ENCODE peak calls at places on chromosome 20, in four cellular contexts. One of them, this sample, is unnamed.

GRCh38 chr20:29740601-29740950 is 1516.9 kb upstream of the DEFB115 start:
- DNase-seq in cardiac muscle cell: no peak
- DNase-seq in testis: no peak
- DNase-seq in brain microvascular endothelial cell: no peak
- DNase-seq in this sample: no peak

GRCh38 chr20:53865905-53866786 is 204.2 kb downstream of the BCAS1 start:
- DNase-seq in cardiac muscle cell: peak; percentile 61
- DNase-seq in testis: no peak
- DNase-seq in brain microvascular endothelial cell: peak; percentile 46
- DNase-seq in this sample: no peak

GRCh38 chr20:57897156-57897874 is 187.5 kb upstream of the PMEPA1 start:
- DNase-seq in cardiac muscle cell: no peak
- DNase-seq in testis: no peak
- DNase-seq in brain microvascular endothelial cell: no peak
- DNase-seq in this sample: no peak

GRCh38 chr20:17747431-17747846 is 47.7 kb downstream of the BANF2 start:
- DNase-seq in cardiac muscle cell: peak; percentile 76
- DNase-seq in testis: no peak
- DNase-seq in brain microvascular endothelial cell: peak; percentile 92
- DNase-seq in this sample: peak; percentile 67

GRCh38 chr20:1296922-1297321 is 30.8 kb downstream of the SNPH start:
- DNase-seq in cardiac muscle cell: no peak
- DNase-seq in testis: no peak
- DNase-seq in brain microvascular endothelial cell: no peak
- DNase-seq in this sample: no peak

GRCh38 chr20:25017257-25017803 is 24.8 kb upstream of the APMAP start:
- DNase-seq in cardiac muscle cell: no peak
- DNase-seq in testis: no peak
- DNase-seq in brain microvascular endothelial cell: no peak
- DNase-seq in this sample: no peak

GRCh38 chr20:14055127-14055742 is 59.9 kb downstream of the MACROD2 start:
- DNase-seq in cardiac muscle cell: peak; percentile 78
- DNase-seq in testis: peak; percentile 39
- DNase-seq in brain microvascular endothelial cell: peak; percentile 49
- DNase-seq in this sample: peak; percentile 51

GRCh38 chr20:17871861-17872260 is 96.7 kb downstream of the SNX5 start:
- DNase-seq in cardiac muscle cell: no peak
- DNase-seq in testis: no peak
- DNase-seq in brain microvascular endothelial cell: no peak
- DNase-seq in this sample: no peak

GRCh38 chr20:35305682-35306556 is 13.7 kb upstream of the FAM83C start:
- DNase-seq in cardiac muscle cell: peak; percentile 95
- DNase-seq in testis: no peak
- DNase-seq in brain microvascular endothelial cell: peak; percentile 99
- DNase-seq in this sample: peak; percentile 96

GRCh38 chr20:40668449-40669228 is 20.4 kb downstream of the MAFB start:
- DNase-seq in cardiac muscle cell: no peak
- DNase-seq in testis: no peak
- DNase-seq in brain microvascular endothelial cell: peak; percentile 43
- DNase-seq in this sample: no peak

GRCh38 chr20:31680286-31681127 is 42.2 kb downstream of the BCL2L1 start:
- DNase-seq in cardiac muscle cell: no peak
- DNase-seq in testis: no peak
- DNase-seq in brain microvascular endothelial cell: no peak
- DNase-seq in this sample: no peak

DNA sequence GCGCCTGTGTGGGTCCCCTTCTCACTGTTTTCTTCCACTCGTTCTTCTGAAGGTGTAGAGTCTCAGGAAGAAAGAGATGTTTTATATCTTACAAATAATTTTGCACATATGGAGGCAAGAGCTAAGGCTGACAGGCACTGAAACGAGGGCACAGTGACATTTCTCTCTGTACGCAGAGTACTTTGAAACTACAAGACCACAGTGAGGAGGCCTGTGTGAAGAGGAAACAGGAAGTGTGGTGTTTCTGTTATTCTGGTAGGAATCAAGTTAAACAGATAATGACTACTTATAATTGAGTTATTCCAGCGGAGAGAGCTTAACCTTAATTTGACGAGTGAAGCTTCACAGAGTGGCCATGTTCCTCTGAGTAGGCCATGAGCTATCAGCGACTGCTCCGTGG is 4.8 kb downstream of the CDH4 start:
- DNase-seq in cardiac muscle cell: no peak
- DNase-seq in testis: no peak
- DNase-seq in brain microvascular endothelial cell: no peak
- DNase-seq in this sample: no peak
- TF ChIP-seq CTCF in cardiac muscle cell: no peak
- TF ChIP-seq CTCF in testis: no peak
- TF ChIP-seq CTCF in brain microvascular endothelial cell: no peak
- TF ChIP-seq CTCF in this sample: no peak

DNA sequence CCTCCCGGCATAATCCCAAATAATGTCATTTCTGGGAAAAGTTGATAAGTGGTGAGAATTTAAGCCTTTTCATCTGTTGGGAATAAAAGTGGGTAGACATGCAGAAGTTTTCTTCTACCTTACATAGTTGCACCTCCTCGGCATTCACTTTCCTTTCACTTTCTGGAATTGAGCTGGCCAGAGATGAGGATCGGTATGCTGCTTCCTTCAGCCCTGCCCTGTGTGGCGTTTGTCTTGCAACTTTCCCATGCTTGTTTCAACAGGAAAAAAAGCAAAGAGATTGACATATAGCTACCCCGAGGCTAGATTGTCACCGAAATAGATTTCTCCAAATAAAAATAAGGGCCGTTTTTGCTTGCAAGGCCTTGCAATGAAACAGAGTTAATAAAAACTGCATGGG is 65.8 kb upstream of the JAG1 start:
- DNase-seq in cardiac muscle cell: peak; percentile 38
- DNase-seq in testis: no peak
- DNase-seq in brain microvascular endothelial cell: no peak
- DNase-seq in this sample: no peak
- H3K27ac ChIP-seq in cardiac muscle cell: no peak overlapping the region
- H3K27ac ChIP-seq in testis: peak overlapping the region; percentile 31
- H3K27ac ChIP-seq in brain microvascular endothelial cell: no peak overlapping the region
- H3K27ac ChIP-seq in this sample: no peak overlapping the region

GRCh38 chr20:45235995-45236394 is 14.8 kb downstream of the SEMG2 start:
- DNase-seq in cardiac muscle cell: no peak
- DNase-seq in testis: peak; percentile 23
- DNase-seq in brain microvascular endothelial cell: no peak
- DNase-seq in this sample: no peak
- TF ChIP-seq CTCF in cardiac muscle cell: peak; percentile 52
- TF ChIP-seq CTCF in testis: no peak
- TF ChIP-seq CTCF in brain microvascular endothelial cell: peak; percentile 63
- TF ChIP-seq CTCF in this sample: peak; percentile 67

GRCh38 chr20:21303061-21303871 is at the start of gene XRN2:
- DNase-seq in cardiac muscle cell: peak; percentile 97
- DNase-seq in testis: peak; percentile 96
- DNase-seq in brain microvascular endothelial cell: peak; percentile 88
- DNase-seq in this sample: no peak
- H3K27ac ChIP-seq in cardiac muscle cell: peak within 1 kb of the TSS; percentile 97
- H3K27ac ChIP-seq in testis: peak within 1 kb of the TSS; percentile 96
- H3K27ac ChIP-seq in brain microvascular endothelial cell: peak within 1 kb of the TSS; percentile 83
- H3K27ac ChIP-seq in this sample: peak within 1 kb of the TSS; percentile 97

DNA sequence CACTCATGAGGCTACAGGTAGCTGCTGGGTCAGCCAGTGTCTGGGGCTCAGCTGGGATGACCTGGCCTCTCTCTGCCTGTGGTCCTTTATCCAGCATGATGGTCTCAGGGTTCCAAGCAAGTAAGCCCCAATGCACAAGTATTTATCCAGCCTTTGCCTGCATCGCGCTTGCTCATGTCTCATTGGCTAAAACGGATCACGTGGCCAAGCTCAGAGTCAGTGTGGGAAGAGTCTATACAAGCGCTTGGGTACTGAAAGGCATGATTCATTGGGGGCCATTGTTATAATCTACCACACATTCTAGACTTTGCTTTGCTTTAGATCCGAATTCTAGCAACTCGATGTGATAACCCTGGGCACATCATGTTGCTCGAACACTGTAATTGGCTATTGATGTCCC is 48.3 kb downstream of the PPP1R16B start:
- DNase-seq in cardiac muscle cell: no peak
- DNase-seq in testis: peak; percentile 34
- DNase-seq in brain microvascular endothelial cell: no peak
- DNase-seq in this sample: no peak
- TF ChIP-seq CTCF in cardiac muscle cell: no peak
- TF ChIP-seq CTCF in testis: no peak
- TF ChIP-seq CTCF in brain microvascular endothelial cell: no peak
- TF ChIP-seq CTCF in this sample: no peak

GRCh38 chr20:36645998-36646397 is at the start of gene SLA2:
- DNase-seq in cardiac muscle cell: no peak
- DNase-seq in testis: no peak
- DNase-seq in brain microvascular endothelial cell: no peak
- DNase-seq in this sample: no peak

GRCh38 chr20:36642136-36642535 is 3.9 kb downstream of the SLA2 start:
- DNase-seq in cardiac muscle cell: no peak
- DNase-seq in testis: no peak
- DNase-seq in brain microvascular endothelial cell: no peak
- DNase-seq in this sample: no peak

GRCh38 chr20:36645353-36645752 is 643 bp downstream of the SLA2 start:
- DNase-seq in cardiac muscle cell: no peak
- DNase-seq in testis: no peak
- DNase-seq in brain microvascular endothelial cell: no peak
- DNase-seq in this sample: no peak

GRCh38 chr20:36644713-36645109 is 1.3 kb downstream of the SLA2 start:
- DNase-seq in cardiac muscle cell: no peak
- DNase-seq in testis: no peak
- DNase-seq in brain microvascular endothelial cell: no peak
- DNase-seq in this sample: no peak

DNA sequence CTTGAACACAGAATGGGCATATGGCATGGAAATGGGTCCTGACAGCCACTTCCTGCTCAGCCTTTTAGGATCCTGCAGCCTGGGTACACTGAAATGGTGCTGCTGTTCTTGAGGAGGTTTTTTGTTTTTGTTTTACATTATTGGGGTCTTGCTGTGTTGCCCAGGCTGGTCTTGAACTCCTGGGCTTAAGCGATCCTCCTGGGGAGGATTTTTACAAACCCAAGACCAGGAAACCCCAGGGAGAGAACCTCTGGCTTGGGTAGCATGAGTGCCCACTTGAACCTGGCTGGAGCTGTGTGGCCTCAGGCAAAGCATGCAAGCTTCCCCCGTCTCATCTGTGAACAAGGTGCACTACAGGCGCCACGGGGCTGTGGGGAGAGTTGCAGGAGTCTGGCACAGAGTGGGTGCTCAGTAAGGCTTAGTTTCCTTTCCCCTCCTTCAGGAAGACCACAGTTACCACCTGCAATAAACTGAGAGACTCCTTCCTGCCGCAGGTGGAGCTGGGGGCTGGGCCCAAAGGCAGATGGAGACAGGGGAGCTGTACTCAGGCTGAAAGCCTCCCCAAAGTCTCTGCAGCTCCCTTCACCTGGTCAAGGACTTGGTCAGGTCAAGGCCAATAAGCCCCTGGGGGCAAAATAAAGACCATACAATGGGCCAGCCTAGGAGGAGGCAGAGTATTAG is 1.8 kb downstream of the SLA2 start:
- DNase-seq in cardiac muscle cell: no peak
- DNase-seq in testis: no peak
- DNase-seq in brain microvascular endothelial cell: no peak
- DNase-seq in this sample: no peak
- H3K27ac ChIP-seq in cardiac muscle cell: no peak overlapping the region
- H3K27ac ChIP-seq in testis: no peak overlapping the region
- H3K27ac ChIP-seq in brain microvascular endothelial cell: no peak overlapping the region
- H3K27ac ChIP-seq in this sample: no peak overlapping the region

DNA sequence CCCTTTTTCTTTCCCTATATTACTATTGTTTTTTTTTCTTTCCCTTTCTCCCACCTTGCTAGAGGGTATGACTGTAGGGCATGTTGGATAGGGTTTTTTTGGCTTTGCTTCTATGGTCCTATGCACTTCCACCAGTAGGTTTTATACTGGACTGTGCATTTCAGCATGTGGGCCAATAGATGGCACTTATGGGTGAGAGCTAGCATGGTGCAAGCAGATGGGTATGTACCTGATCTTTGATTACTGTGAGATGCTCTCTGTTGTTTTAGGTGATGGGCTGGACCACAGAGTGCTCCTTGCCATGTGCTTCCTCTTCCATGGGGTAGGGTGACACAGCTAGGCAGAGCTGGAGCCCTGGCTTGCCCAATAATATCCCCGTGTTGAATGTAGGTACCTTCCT is 128.5 kb upstream of the CHD6 start:
- DNase-seq in cardiac muscle cell: no peak
- DNase-seq in testis: no peak
- DNase-seq in brain microvascular endothelial cell: no peak
- DNase-seq in this sample: no peak
- TF ChIP-seq CTCF in cardiac muscle cell: no peak
- TF ChIP-seq CTCF in testis: no peak
- TF ChIP-seq CTCF in brain microvascular endothelial cell: no peak
- TF ChIP-seq CTCF in this sample: no peak

GRCh38 chr20:50528129-50528528 is 17.9 kb downstream of the PTPN1 start:
- DNase-seq in cardiac muscle cell: no peak
- DNase-seq in testis: no peak
- DNase-seq in brain microvascular endothelial cell: no peak
- DNase-seq in this sample: no peak
- H3K27ac ChIP-seq in cardiac muscle cell: no peak overlapping the region
- H3K27ac ChIP-seq in testis: no peak overlapping the region
- H3K27ac ChIP-seq in brain microvascular endothelial cell: no peak overlapping the region
- H3K27ac ChIP-seq in this sample: peak overlapping the region; percentile 31

GRCh38 chr20:7926323-7926722 is 13.9 kb downstream of the HAO1 start:
- DNase-seq in cardiac muscle cell: no peak
- DNase-seq in testis: no peak
- DNase-seq in brain microvascular endothelial cell: no peak
- DNase-seq in this sample: no peak

GRCh38 chr20:7924692-7925091 is 15.6 kb downstream of the HAO1 start:
- DNase-seq in cardiac muscle cell: peak; percentile 85
- DNase-seq in testis: no peak
- DNase-seq in brain microvascular endothelial cell: peak; percentile 92
- DNase-seq in this sample: peak; percentile 25

GRCh38 chr20:7930386-7930785 is 9.9 kb downstream of the HAO1 start:
- DNase-seq in cardiac muscle cell: no peak
- DNase-seq in testis: no peak
- DNase-seq in brain microvascular endothelial cell: no peak
- DNase-seq in this sample: no peak

GRCh38 chr20:7926767-7927166 is 13.5 kb downstream of the HAO1 start:
- DNase-seq in cardiac muscle cell: peak; percentile 72
- DNase-seq in testis: peak; percentile 30
- DNase-seq in brain microvascular endothelial cell: peak; percentile 39
- DNase-seq in this sample: no peak
- TF ChIP-seq CTCF in cardiac muscle cell: peak; percentile 69
- TF ChIP-seq CTCF in testis: peak; percentile 46
- TF ChIP-seq CTCF in brain microvascular endothelial cell: peak; percentile 73
- TF ChIP-seq CTCF in this sample: peak; percentile 63

GRCh38 chr20:22578221-22579118 is 5.9 kb downstream of the FOXA2 start:
- DNase-seq in cardiac muscle cell: no peak
- DNase-seq in testis: no peak
- DNase-seq in brain microvascular endothelial cell: no peak
- DNase-seq in this sample: no peak
- H3K27ac ChIP-seq in cardiac muscle cell: no peak overlapping the region
- H3K27ac ChIP-seq in testis: no peak overlapping the region
- H3K27ac ChIP-seq in brain microvascular endothelial cell: no peak overlapping the region
- H3K27ac ChIP-seq in this sample: peak overlapping the region; percentile 94

This sample was measured in Panc1.